ENCODE peak calls at places on chromosomes 2 and 18, in four cellular contexts. B is body of pancreas, C is lower lobe of right lung, I is Caco-2. A is an unnamed sample.

GRCh38 chr18:51279367-51279984 is 82.0 kb upstream of the MEX3C start:
- DNase-seq in B (no peak), C (no peak), I (peak), A (no peak)

GRCh38 chr2:68770271-68771111 is 35.9 kb downstream of the ARHGAP25 start:
- DNase-seq in B (no peak), C (no peak), I (no peak), A (no peak)

GRCh38 chr2:240472078-240472790 is 36.8 kb downstream of the GPC1 start:
- DNase-seq in B (no peak), C (no peak), I (no peak), A (no peak)

GRCh38 chr2:188385857-188386256 is 94.2 kb downstream of the GULP1 start:
- DNase-seq in B (no peak), C (no peak), I (no peak), A (no peak)

GRCh38 chr2:215590353-215590752 is 154.5 kb upstream of the FN1 start:
- DNase-seq in B (no peak), C (no peak), I (no peak), A (peak)

GRCh38 chr18:33821503-33821902 is 243.5 kb downstream of the ASXL3 start:
- DNase-seq in B (no peak), C (no peak), I (no peak), A (peak)

GRCh38 chr18:24198461-24198860 is 59.6 kb downstream of the CABYR start:
- DNase-seq in B (no peak), C (peak), I (no peak), A (no peak)

GRCh38 chr2:216170362-216170761 is 61.2 kb downstream of the XRCC5 start:
- DNase-seq in B (no peak), C (no peak), I (no peak), A (no peak)

GRCh38 chr2:5690231-5690630 is 2.0 kb upstream of the SOX11 start:
- DNase-seq in B (no peak), C (no peak), I (no peak), A (no peak)
- H3K4me3 ChIP-seq in B (no peak), C (no peak), I (no peak), A (no peak)

DNA sequence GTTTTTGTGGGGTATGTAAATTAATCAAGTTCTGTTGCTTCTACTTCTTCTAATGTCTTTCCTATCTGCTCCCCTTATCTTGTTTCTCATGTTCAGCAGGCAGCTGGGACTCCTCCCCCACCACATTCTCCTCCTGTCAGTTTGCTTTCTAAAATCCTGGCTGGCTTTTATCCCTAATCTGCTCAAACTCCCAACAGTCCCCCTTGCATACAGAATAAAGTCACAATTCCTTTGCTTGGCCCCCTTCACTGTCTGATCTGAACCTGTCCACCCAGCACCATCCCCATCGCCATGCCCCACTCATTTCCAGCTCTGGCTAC is 2.2 kb downstream of the CFAP221 start:
- DNase-seq in B (no peak), C (no peak), I (no peak), A (no peak)
- H3K4me3 ChIP-seq in B (no peak), C (no peak), I (no peak), A (no peak)

DNA sequence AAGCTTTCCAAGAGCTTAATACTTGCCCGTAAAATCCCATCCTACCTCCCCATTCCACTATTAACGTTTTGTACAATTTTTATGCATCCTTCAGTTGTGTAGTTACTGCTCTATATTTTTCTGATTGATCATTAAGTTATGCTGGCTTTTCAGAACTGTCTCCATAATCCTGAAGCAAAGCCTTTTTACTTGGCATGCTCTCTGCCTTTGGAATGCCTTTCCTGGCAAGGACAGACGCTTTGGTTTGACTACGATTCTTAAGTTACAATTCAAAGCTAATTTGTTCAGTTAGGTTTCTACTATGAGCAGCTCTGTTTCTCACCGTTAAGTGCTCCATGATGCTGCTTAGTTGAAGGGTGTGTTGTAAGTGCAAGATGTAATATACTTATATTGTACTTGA is 579.9 kb downstream of the ZEB2 start:
- DNase-seq in B (no peak), C (no peak), I (no peak), A (no peak)
- H3K4me3 ChIP-seq in B (no peak), C (no peak), I (no peak), A (no peak)

GRCh38 chr2:237485304-237485703 is 1.7 kb upstream of the MLPH start:
- DNase-seq in B (no peak), C (no peak), I (no peak), A (no peak)
- H3K4me3 ChIP-seq in B (no peak), C (peak), I (no peak), A (no peak)

DNA sequence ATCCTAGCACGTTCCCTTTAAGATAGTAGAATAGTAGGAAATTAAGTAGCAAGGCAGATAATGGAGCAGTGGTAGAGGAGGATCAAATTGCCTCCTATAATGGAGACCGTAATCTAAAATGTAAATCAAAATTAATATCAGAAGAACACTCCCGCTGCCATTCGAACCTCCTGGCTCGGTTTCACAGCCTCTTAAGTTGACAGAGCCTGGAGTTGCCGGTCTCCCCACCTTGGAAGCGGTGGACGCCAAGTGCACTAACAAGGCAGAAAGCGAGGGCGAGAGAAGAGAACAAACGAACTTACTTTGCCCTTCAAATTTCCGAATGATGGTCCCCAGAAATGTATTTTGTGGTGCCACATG is 446 bp downstream of the KCNH7 start:
- DNase-seq in B (no peak), C (no peak), I (no peak), A (no peak)
- H3K4me3 ChIP-seq in B (no peak), C (no peak), I (no peak), A (no peak)

DNA sequence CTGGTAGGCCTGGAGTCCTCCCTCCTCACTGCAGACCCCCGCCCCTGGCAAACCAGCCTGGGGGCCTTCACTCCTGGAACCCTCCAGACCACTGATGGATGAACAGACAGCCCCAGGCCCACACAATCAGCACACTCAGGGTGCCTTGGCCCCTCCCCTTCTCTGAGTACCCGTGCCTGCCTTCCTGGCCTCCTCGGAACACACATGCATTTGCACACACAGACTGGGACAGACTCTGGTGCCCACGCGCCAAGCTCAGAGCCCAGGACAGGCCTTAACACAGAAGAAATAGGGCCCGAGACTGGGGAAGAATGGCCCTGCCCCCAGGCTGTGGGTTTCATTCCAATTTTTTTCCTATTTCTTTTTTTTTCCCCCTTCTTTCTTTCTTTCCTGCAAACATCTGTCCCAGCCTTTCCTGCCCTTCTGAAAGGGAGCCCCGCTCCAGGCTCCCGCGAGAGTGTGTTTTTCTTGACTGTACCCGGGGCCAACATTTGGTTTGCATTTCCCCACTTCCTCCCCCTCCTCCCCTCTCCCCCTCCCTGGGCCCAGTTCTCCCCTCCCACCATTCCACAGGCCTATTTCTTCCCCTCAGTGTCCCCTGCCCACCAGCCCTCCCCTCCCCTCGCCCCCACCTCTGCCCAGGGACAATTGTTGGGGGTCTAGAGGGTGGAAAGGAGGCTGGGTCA is 613 bp upstream of the TNS1 start:
- DNase-seq in B (peak), C (no peak), I (no peak), A (no peak)
- H3K4me3 ChIP-seq in B (no peak), C (peak), I (no peak), A (no peak)

GRCh38 chr18:31099490-31100230 is 2.6 kb downstream of the DSC2 start:
- DNase-seq in B (peak), C (no peak), I (no peak), A (no peak)

GRCh38 chr18:31101148-31102019 is 837 bp downstream of the DSC2 start:
- DNase-seq in B (peak), C (peak), I (peak), A (peak)

GRCh38 chr18:31098878-31099277 is 3.3 kb downstream of the DSC2 start:
- DNase-seq in B (no peak), C (no peak), I (no peak), A (no peak)

GRCh38 chr18:31102020-31102684 is at the start of gene DSC2:
- DNase-seq in B (peak), C (peak), I (peak), A (peak)

GRCh38 chr18:31100598-31101147 is 1.5 kb downstream of the DSC2 start:
- DNase-seq in B (peak), C (no peak), I (peak), A (peak)
- H3K4me3 ChIP-seq in B (peak), C (peak), I (peak), A (peak)

DNA sequence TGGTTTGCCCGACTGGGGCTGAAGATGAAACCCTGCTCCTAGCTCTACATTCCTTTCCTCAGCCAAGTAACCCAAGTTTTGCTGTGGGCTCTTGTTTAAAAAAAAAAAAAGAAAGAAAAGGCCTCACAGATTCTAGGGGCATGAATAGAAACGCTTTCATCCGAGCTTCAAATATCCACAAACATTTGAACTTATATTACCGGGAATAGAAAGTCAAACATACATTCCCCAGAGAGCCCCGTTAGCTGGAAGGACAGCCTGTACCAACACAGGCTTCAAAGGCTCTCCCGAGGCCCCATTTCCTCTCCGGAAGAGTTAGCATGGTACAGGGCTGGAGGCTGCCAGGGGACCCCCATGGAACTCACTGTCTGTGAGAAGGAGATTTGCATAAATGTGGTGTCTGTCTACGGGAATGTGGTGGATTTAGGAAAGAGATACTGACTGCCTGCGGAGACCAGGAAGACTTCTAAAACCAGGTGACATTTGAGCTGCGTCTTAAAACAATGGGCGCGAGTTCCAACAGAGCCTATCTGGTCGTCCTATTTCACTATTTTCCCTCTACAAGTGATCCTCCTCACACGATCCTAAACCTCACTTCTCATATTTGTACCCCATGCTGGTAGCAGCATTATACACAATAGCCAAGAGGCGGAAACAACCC is 723 bp upstream of the MATN3 start:
- DNase-seq in B (no peak), C (no peak), I (no peak), A (no peak)
- H3K4me3 ChIP-seq in B (no peak), C (peak), I (peak), A (no peak)

DNA sequence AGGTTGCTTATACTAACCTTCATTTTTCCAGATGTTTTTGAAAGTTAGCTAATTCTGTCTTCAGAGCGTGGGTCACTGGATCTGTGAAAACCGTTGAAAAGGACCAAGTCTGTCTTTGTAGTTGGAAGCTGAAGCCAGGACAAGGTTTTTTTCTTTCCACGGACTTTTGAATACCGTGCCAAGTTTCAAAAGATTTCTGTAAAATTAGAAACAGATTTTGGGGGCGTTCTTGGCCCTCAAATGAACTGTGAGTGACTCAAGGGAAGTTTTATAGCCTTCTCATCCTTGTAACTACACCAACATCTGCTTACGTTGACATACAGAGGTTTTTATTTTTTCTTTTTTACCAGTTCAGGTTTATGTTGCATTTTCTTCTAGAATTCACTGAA is at the start of gene FAP:
- DNase-seq in B (no peak), C (no peak), I (no peak), A (no peak)
- H3K4me3 ChIP-seq in B (no peak), C (peak), I (no peak), A (no peak)

A was measured in epithelial cell of esophagus.